ENCODE peak calls at places on chromosome 1, in four cellular contexts. P is WTC11, X is SK-N-SH, F is K562. J is an unnamed sample.
A peak's percentile ranks its signal among the peaks of the same experiment; 100 is the strongest.

GRCh38 chr1:165925498-165926079 is 98.2 kb downstream of the UCK2 start:
- DNase-seq in P (no peak), X (no peak), F (no peak), J (no peak)

GRCh38 chr1:12356004-12356890 is 126.4 kb downstream of the VPS13D start:
- DNase-seq in P (no peak), X (no peak), F (no peak), J (peak; percentile 89)

GRCh38 chr1:233166896-233167295 is 128.6 kb downstream of the PCNX2 start:
- DNase-seq in P (no peak), X (no peak), F (no peak), J (no peak)

GRCh38 chr1:39759436-39759726 is 11.8 kb downstream of the OXCT2 start:
- DNase-seq in P (no peak), X (no peak), F (no peak), J (no peak)

GRCh38 chr1:201882665-201883132 is 6.0 kb upstream of the SHISA4 start:
- DNase-seq in P (no peak), X (no peak), F (peak; percentile 57), J (no peak)

GRCh38 chr1:213715182-213715581 is 272.6 kb upstream of the PROX1 start:
- DNase-seq in P (no peak), X (no peak), F (no peak), J (no peak)

GRCh38 chr1:54768093-54768492 is 3.8 kb upstream of the PARS2 start:
- DNase-seq in P (no peak), X (no peak), F (no peak), J (peak; percentile 48)

GRCh38 chr1:91830242-91831131 is 55.5 kb downstream of the TGFBR3 start:
- DNase-seq in P (no peak), X (no peak), F (no peak), J (peak; percentile 84)

GRCh38 chr1:197813741-197814140 is 38.5 kb upstream of the DENND1B start:
- DNase-seq in P (no peak), X (no peak), F (no peak), J (no peak)

DNA sequence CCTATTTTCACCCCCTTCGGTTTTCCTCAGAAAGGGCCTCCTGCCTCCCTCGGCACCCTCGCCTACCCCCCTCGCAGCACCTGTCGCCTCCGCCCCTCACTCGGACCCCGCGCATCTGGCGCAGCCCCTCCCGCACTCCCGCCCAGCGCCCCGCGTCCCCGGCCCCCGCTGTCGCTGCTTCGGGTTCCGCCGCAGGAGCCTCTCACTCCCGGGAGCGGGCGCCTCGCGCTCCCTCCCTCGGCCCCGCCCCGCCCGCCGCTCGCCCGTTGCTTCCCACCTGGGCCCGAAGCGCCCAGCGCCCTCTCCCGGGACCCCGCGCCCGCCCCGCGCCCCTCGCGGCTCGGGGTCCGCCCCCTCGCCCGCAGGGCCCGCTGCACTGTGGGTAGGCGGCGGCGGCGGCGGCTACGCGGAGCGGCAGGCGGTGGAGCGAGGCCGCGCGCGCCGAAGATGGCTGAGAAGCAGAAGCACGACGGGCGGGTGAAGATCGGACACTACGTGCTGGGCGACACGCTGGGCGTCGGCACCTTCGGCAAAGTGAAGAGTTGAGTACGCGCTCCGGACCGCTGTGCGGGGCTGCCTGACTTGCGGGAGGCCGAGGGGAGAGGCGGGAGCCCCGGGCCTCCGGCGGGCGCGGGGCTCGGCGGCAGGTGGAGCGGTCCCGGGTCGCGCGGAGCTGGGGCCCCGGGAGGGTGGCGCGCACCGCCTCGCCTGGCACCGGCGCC is at the start of gene PRKAA2:
- DNase-seq in P (peak; percentile 66), X (peak; percentile 91), F (peak; percentile 33), J (peak; percentile 41)
- TF ChIP-seq FOXJ3 in P (no peak), X (no peak), F (no peak), J (no peak)

DNA sequence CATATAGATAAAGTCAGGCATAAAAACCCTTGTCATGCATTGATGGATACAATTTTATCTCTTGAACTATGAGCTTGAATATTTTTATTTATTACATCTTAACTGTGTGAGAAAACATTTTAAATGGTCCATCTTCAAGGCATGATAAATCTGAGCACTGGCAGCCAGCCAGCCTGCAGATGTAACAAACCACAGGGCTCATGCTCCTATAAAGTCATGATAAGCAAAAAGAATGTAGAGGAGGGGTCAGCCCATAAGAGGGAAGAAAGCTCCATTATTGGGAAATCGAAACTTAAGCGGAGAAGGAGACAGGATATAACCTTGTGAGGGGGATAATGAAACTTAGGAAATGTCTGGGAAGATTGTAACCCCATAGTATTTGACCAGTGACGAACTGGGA is 839.0 kb downstream of the LRRIQ3 start:
- DNase-seq in P (no peak), X (no peak), F (no peak), J (no peak)
- TF ChIP-seq FOXJ3 in P (no peak), X (no peak), F (no peak), J (no peak)

DNA sequence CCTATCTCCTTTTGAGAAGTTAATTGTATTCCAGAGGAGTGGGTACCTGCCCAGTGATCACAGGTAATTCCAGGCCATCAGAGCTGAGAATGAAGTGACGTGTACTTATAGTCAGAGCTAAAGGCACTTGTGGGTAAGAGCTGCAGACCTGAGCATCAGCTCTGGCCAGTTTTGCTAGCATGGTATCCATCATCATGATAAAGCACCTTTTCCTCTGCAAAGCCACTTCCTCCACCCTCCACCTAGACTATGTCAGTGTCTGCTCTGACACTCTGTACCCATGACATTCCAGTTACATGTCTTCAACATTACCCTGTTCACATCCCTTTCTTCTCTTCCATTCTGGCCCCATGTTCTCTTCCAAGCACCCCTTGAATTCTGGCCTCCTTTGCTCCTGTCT is 157.3 kb downstream of the GRIK3 start:
- DNase-seq in P (no peak), X (peak; percentile 0), F (no peak), J (no peak)
- TF ChIP-seq FOXJ3 in P (no peak), X (no peak), F (no peak), J (no peak)

GRCh38 chr1:71565267-71565666 is 484.4 kb upstream of the ZRANB2 start:
- DNase-seq in P (no peak), X (no peak), F (no peak), J (no peak)

GRCh38 chr1:71561206-71561605 is 480.4 kb upstream of the ZRANB2 start:
- DNase-seq in P (no peak), X (no peak), F (no peak), J (no peak)

GRCh38 chr1:71559880-71560279 is 479.0 kb upstream of the ZRANB2 start:
- DNase-seq in P (no peak), X (no peak), F (no peak), J (no peak)

GRCh38 chr1:71562298-71562697 is 481.5 kb upstream of the ZRANB2 start:
- DNase-seq in P (no peak), X (no peak), F (no peak), J (no peak)

GRCh38 chr1:71561729-71562128 is 480.9 kb upstream of the ZRANB2 start:
- DNase-seq in P (no peak), X (no peak), F (no peak), J (no peak)
- TF ChIP-seq FOXJ3 in P (no peak), X (no peak), F (no peak), J (no peak)

GRCh38 chr1:218804014-218804785 is 369.5 kb upstream of the LYPLAL1 start:
- DNase-seq in P (no peak), X (no peak), F (no peak), J (no peak)
- TF ChIP-seq FOXJ3 in P (no peak), X (no peak), F (no peak), J (no peak)

GRCh38 chr1:71014110-71014509 is 33.5 kb downstream of the PTGER3 start:
- DNase-seq in P (no peak), X (no peak), F (no peak), J (no peak)

GRCh38 chr1:71019248-71019647 is 28.4 kb downstream of the PTGER3 start:
- DNase-seq in P (no peak), X (peak; percentile 68), F (no peak), J (no peak)

DNA sequence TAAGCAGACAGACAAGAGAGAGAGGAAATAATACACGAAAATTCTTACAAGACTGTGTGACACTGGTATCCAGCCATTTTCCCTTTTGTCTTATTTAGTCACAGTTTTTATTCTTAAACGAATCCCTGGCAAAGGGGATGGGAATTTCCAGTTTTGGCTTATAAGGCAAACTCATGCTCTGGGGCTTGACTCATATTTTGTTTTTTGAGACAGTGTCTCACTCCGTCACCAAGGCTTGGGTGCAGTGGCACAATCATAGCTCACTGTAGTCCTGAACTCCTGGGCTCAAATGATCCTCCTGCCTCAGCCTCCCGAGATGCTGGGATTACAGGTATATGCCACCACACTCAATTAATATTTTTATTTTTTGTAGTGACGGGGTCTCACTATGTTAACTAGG is 31.9 kb downstream of the PTGER3 start:
- DNase-seq in P (no peak), X (no peak), F (no peak), J (no peak)
- TF ChIP-seq FOXJ3 in P (no peak), X (no peak), F (no peak), J (no peak)

DNA sequence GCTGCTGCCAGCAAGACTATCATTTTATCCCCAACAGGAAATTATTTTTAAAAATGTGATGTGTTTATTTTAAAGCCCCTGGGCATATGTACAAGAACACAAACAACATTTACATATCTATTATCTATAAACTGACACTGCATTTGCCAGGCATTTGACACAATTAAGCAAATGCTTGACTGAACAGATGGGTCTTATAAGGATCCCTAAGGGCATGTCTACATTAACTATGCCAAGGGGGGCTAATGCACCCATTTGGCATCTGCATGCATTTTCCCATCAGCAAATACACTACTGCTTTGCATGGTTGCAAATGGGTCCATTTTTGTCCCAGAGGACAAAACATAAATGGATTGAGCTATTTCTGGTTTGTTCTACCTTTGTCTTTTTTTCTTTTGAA is 884.8 kb upstream of the B3GALT2 start:
- DNase-seq in P (no peak), X (peak; percentile 4), F (no peak), J (no peak)
- TF ChIP-seq FOXJ3 in P (no peak), X (no peak), F (no peak), J (no peak)

GRCh38 chr1:162732094-162732493 is 58.4 kb upstream of the HSD17B7 start:
- DNase-seq in P (no peak), X (no peak), F (no peak), J (peak; percentile 25)
- TF ChIP-seq FOXJ3 in P (no peak), X (no peak), F (no peak), J (no peak)

GRCh38 chr1:42774928-42775549 is 8.0 kb downstream of the C1orf50 start:
- DNase-seq in P (no peak), X (no peak), F (no peak), J (no peak)

GRCh38 chr1:42776499-42776898 is 8.3 kb upstream of the TMEM269 start:
- DNase-seq in P (no peak), X (no peak), F (no peak), J (no peak)

GRCh38 chr1:42779725-42780124 is 5.1 kb upstream of the TMEM269 start:
- DNase-seq in P (no peak), X (no peak), F (no peak), J (no peak)

GRCh38 chr1:42780176-42780575 is 4.6 kb upstream of the TMEM269 start:
- DNase-seq in P (no peak), X (no peak), F (no peak), J (no peak)

GRCh38 chr1:42777860-42778259 is 6.9 kb upstream of the TMEM269 start:
- DNase-seq in P (peak; percentile 63), X (peak; percentile 75), F (peak; percentile 76), J (peak; percentile 40)
- TF ChIP-seq FOXJ3 in P (no peak), X (no peak), F (no peak), J (no peak)

J was measured in HepG2.